ENCODE peak calls at places on chromosomes 6 and 20, in four cellular contexts. One of them, this sample, is unnamed.

GRCh38 chr6:20569000-20569610 is 34.8 kb downstream of the CDKAL1 start:
- DNase-seq in stomach: no peak
- DNase-seq in activated naive CD8-positive, alpha-beta T cell treated with anti-CD3 and anti-CD28 coated beads, Interleukin-2, amount 50 U/mL, for 24 hours: no peak
- DNase-seq in HS-5: no peak
- DNase-seq in this sample: no peak

GRCh38 chr20:47181056-47181862 is 175.2 kb downstream of the ZMYND8 start:
- DNase-seq in stomach: peak
- DNase-seq in activated naive CD8-positive, alpha-beta T cell treated with anti-CD3 and anti-CD28 coated beads, Interleukin-2, amount 50 U/mL, for 24 hours: peak
- DNase-seq in HS-5: peak
- DNase-seq in this sample: no peak

GRCh38 chr6:16059496-16059895 is 69.4 kb upstream of the MYLIP start:
- DNase-seq in HS-5: no peak
- DNase-seq in activated naive CD8-positive, alpha-beta T cell treated with anti-CD3 and anti-CD28 coated beads, Interleukin-2, amount 50 U/mL, for 24 hours: no peak
- DNase-seq in stomach: no peak
- DNase-seq in this sample: no peak

GRCh38 chr6:149212892-149213786 is 104.4 kb upstream of the TAB2 start:
- DNase-seq in HS-5: no peak
- DNase-seq in activated naive CD8-positive, alpha-beta T cell treated with anti-CD3 and anti-CD28 coated beads, Interleukin-2, amount 50 U/mL, for 24 hours: peak
- DNase-seq in stomach: no peak
- DNase-seq in this sample: no peak

GRCh38 chr6:137933696-137934095 is 66.6 kb downstream of the TNFAIP3 start:
- DNase-seq in activated naive CD8-positive, alpha-beta T cell treated with anti-CD3 and anti-CD28 coated beads, Interleukin-2, amount 50 U/mL, for 24 hours: no peak
- DNase-seq in stomach: no peak
- DNase-seq in HS-5: no peak
- DNase-seq in this sample: no peak

GRCh38 chr6:126537437-126537836 is 197.5 kb downstream of the CENPW start:
- DNase-seq in stomach: no peak
- DNase-seq in HS-5: no peak
- DNase-seq in activated naive CD8-positive, alpha-beta T cell treated with anti-CD3 and anti-CD28 coated beads, Interleukin-2, amount 50 U/mL, for 24 hours: no peak
- DNase-seq in this sample: no peak

GRCh38 chr6:32785781-32786533 is 22.6 kb upstream of the HLA-DQB2 start:
- DNase-seq in activated naive CD8-positive, alpha-beta T cell treated with anti-CD3 and anti-CD28 coated beads, Interleukin-2, amount 50 U/mL, for 24 hours: peak
- DNase-seq in stomach: no peak
- DNase-seq in HS-5: peak
- DNase-seq in this sample: peak

GRCh38 chr20:38833154-38833856 is 27.8 kb downstream of the PPP1R16B start:
- DNase-seq in activated naive CD8-positive, alpha-beta T cell treated with anti-CD3 and anti-CD28 coated beads, Interleukin-2, amount 50 U/mL, for 24 hours: no peak
- DNase-seq in HS-5: no peak
- DNase-seq in stomach: no peak
- DNase-seq in this sample: no peak

GRCh38 chr20:38034961-38035360 is 1.4 kb downstream of the RPRD1B start:
- DNase-seq in stomach: no peak
- DNase-seq in HS-5: no peak
- DNase-seq in activated naive CD8-positive, alpha-beta T cell treated with anti-CD3 and anti-CD28 coated beads, Interleukin-2, amount 50 U/mL, for 24 hours: no peak
- DNase-seq in this sample: no peak

GRCh38 chr6:3506195-3506594 is 49.3 kb upstream of the SLC22A23 start:
- DNase-seq in activated naive CD8-positive, alpha-beta T cell treated with anti-CD3 and anti-CD28 coated beads, Interleukin-2, amount 50 U/mL, for 24 hours: no peak
- DNase-seq in HS-5: no peak
- DNase-seq in stomach: no peak
- DNase-seq in this sample: no peak

GRCh38 chr6:106360410-106360988 is at the start of gene CRYBG1:
- DNase-seq in stomach: peak
- DNase-seq in HS-5: no peak
- DNase-seq in activated naive CD8-positive, alpha-beta T cell treated with anti-CD3 and anti-CD28 coated beads, Interleukin-2, amount 50 U/mL, for 24 hours: peak
- DNase-seq in this sample: peak

This sample was measured in CD8-positive, alpha-beta memory T cell.